ENCODE peak calls at places on chromosomes 3 and 15, in six cellular contexts. F is stomach, X is cardiac muscle cell, H is Peyer's patch, C is tibial artery, Y is heart left ventricle. D is an unnamed sample.

GRCh38 chr15:73796266-73796939 is 43.3 kb upstream of the INSYN1 start:
- DNase-seq in F (no peak), X (no peak), H (no peak), C (no peak), Y (peak), D (no peak)

GRCh38 chr3:89165636-89166312 is 58.4 kb downstream of the EPHA3 start:
- DNase-seq in F (no peak), X (no peak), H (no peak), C (no peak), Y (no peak), D (no peak)

GRCh38 chr15:65418596-65418995 is 4.2 kb downstream of the IGDCC4 start:
- DNase-seq in F (no peak), X (peak), H (no peak), C (no peak), Y (no peak), D (no peak)

GRCh38 chr15:38430106-38430760 is 23.7 kb upstream of the FAM98B start:
- DNase-seq in F (no peak), X (no peak), H (no peak), C (no peak), Y (no peak), D (no peak)

GRCh38 chr15:48493084-48493762 is 152.3 kb downstream of the FBN1 start:
- DNase-seq in F (no peak), X (no peak), H (no peak), C (no peak), Y (no peak), D (no peak)

GRCh38 chr3:72520690-72521308 is 327.4 kb downstream of the SHQ1 start:
- DNase-seq in F (no peak), X (no peak), H (no peak), C (no peak), Y (no peak), D (no peak)

GRCh38 chr15:55969582-55969981 is 23.8 kb downstream of the NEDD4 start:
- DNase-seq in F (no peak), X (no peak), H (no peak), C (no peak), Y (no peak), D (no peak)

GRCh38 chr3:42486814-42487569 is 15.5 kb upstream of the VIPR1 start:
- DNase-seq in F (no peak), X (no peak), H (no peak), C (no peak), Y (no peak), D (peak)

GRCh38 chr3:72887723-72888545 is at the start of gene GXYLT2:
- DNase-seq in F (peak), X (peak), H (peak), C (peak), Y (peak), D (no peak)

GRCh38 chr3:17891139-17891850 is 148.9 kb upstream of the TBC1D5 start:
- DNase-seq in F (no peak), X (no peak), H (no peak), C (no peak), Y (no peak), D (no peak)

GRCh38 chr3:40043444-40043755 is 234.0 kb downstream of the MYRIP start:
- DNase-seq in F (no peak), X (no peak), H (no peak), C (no peak), Y (no peak), D (no peak)

GRCh38 chr3:142213298-142213697 is 12.1 kb downstream of the GK5 start:
- DNase-seq in F (peak), X (no peak), H (no peak), C (no peak), Y (no peak), D (no peak)

GRCh38 chr3:52452126-52452525 is 1.7 kb downstream of the TNNC1 start:
- DNase-seq in F (no peak), X (no peak), H (no peak), C (no peak), Y (no peak), D (no peak)

GRCh38 chr3:52450489-52451236 is 3.2 kb downstream of the TNNC1 start:
- DNase-seq in F (no peak), X (no peak), H (no peak), C (no peak), Y (no peak), D (no peak)

GRCh38 chr3:52453496-52454234 is at the start of gene TNNC1:
- DNase-seq in F (peak), X (peak), H (no peak), C (no peak), Y (peak), D (no peak)

GRCh38 chr3:52452570-52453221 is 1.1 kb downstream of the TNNC1 start:
- DNase-seq in F (no peak), X (peak), H (no peak), C (no peak), Y (peak), D (no peak)

GRCh38 chr3:52451237-52452083 is 2.4 kb downstream of the TNNC1 start:
- DNase-seq in F (no peak), X (no peak), H (no peak), C (no peak), Y (peak), D (no peak)
- TF ChIP-seq CTCF in F (no peak), X (no peak), H (no peak), C (no peak), Y (peak), D (no peak)

GRCh38 chr3:100407977-100408532 is 6.7 kb downstream of the LNP1 start:
- DNase-seq in F (no peak), X (no peak), H (no peak), C (no peak), Y (no peak), D (no peak)
- H3K4me3 ChIP-seq in F (no peak), X (no peak), H (no peak), C (no peak), Y (no peak), D (no peak)

GRCh38 chr15:58517252-58517681 is 85.5 kb downstream of the LIPC start:
- DNase-seq in F (no peak), X (peak), H (no peak), C (no peak), Y (no peak), D (no peak)
- TF ChIP-seq CTCF in F (no peak), X (no peak), H (no peak), C (no peak), Y (no peak), D (no peak)

DNA sequence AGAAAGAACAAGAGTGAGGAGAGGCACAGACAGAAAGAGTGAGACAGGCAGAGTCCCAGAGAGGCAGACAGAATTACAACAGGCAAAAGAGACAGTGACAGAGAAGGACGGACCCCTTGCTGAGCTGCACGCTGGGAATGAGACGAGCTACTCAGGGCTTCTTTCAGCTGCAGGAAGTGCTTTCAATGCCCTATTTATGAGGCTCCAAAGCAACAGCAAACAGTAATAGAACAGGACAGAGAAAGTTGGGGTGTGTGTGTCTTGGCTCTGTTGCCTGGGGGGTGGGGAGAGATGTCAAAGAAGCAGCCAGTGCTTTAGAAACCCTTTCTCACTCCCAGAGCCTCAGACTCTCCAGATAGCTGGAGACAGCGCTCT is 502 bp upstream of the TIMP4 start:
- DNase-seq in F (no peak), X (no peak), H (no peak), C (no peak), Y (no peak), D (no peak)
- H3K4me3 ChIP-seq in F (peak), X (no peak), H (no peak), C (peak), Y (peak), D (peak)

GRCh38 chr3:187720337-187720670 is 17.9 kb upstream of the RTP2 start:
- DNase-seq in F (no peak), X (no peak), H (no peak), C (no peak), Y (no peak), D (no peak)

GRCh38 chr3:187721055-187721454 is 18.7 kb upstream of the RTP2 start:
- DNase-seq in F (no peak), X (no peak), H (no peak), C (no peak), Y (no peak), D (no peak)

GRCh38 chr3:187719628-187720336 is 17.4 kb upstream of the RTP2 start:
- DNase-seq in F (no peak), X (no peak), H (no peak), C (no peak), Y (no peak), D (no peak)

GRCh38 chr3:187717572-187717971 is 15.2 kb upstream of the RTP2 start:
- DNase-seq in F (no peak), X (no peak), H (no peak), C (no peak), Y (no peak), D (no peak)

DNA sequence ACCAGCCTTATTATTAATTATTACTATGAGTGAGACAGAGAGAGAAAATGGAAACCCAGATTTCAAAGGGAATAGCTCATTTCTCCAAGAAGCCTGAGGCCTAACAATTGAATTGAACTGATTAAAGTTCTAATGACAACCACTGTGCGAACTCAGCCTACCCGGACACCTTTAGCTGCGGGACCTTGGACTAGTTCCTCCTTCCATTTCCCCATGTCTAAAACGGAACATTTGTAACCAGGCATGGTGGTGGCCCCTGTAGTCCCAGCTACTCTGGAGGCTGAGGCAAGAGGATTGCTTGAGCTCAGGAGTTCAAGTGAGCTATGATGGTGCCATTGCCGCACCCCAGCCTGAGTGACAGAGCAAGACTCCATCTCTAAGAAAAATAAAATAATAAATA is 16.4 kb upstream of the RTP2 start:
- DNase-seq in F (no peak), X (no peak), H (no peak), C (no peak), Y (no peak), D (no peak)
- TF ChIP-seq CTCF in F (no peak), X (no peak), H (no peak), C (no peak), Y (no peak), D (no peak)

GRCh38 chr3:143848707-143849106 is 439 bp upstream of the SLC9A9 start:
- DNase-seq in F (no peak), X (no peak), H (no peak), C (no peak), Y (no peak), D (no peak)

GRCh38 chr3:143849854-143850549 is 1.7 kb upstream of the SLC9A9 start:
- DNase-seq in F (no peak), X (no peak), H (no peak), C (no peak), Y (no peak), D (no peak)

GRCh38 chr3:143847787-143848631 is at the start of gene SLC9A9:
- DNase-seq in F (peak), X (peak), H (peak), C (peak), Y (peak), D (no peak)

GRCh38 chr3:143850877-143851276 is 2.6 kb upstream of the SLC9A9 start:
- DNase-seq in F (no peak), X (no peak), H (no peak), C (no peak), Y (no peak), D (no peak)

DNA sequence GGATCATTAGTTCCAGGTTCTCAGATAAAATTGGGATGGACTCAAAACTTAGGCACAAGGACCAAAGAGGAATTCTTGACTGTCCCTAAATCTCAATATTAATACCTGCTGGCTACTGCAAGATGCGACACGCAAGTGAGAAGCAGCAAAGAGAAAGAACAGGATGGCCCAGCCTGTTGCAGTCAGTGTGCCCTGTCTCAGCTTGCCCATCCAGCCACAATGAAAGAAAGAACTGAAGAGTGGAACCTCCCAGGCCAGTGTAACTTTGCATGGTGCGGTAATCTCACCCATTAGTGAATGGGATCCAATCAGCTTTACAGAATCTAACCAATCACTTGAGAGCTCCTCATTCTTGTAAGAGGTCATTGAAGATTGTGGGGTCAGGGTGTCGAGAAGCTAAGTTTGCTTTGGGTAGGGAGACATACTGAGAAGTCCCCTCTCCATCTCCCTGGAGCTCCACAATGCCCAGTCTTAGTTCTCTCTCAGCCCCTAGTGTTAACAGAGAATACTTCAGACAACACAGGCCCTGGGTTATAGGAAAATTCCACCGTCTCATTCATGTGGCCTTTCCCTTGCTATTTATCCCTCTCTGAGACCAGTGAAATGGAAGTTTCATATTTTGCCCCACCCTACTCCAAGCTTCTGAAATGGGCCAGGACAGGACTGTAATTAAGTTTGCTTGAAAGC is 3.2 kb upstream of the SLC9A9 start:
- DNase-seq in F (no peak), X (no peak), H (no peak), C (no peak), Y (no peak), D (no peak)
- H3K4me3 ChIP-seq in F (no peak), X (no peak), H (no peak), C (no peak), Y (no peak), D (no peak)

DNA sequence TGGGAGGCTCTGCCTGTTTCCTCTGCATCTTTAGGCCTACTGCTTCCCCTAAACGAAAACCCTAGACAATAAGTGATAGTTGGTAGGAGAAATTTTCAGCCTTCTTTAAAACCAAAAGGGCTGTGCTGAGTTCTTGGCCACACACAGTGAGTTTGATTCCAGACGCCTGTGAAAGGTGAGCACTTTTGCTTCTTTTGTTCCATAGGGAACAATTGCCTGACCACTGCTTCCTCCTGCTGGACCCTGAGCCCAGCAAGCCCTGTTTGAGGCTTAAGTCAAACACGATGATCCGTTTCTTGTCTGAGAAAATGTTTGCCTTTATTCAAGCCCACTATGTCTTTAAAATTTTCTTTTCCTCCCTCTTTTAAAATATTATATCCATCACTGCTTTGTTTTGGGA is 493.9 kb downstream of the ZIC1 start:
- DNase-seq in F (no peak), X (peak), H (no peak), C (no peak), Y (no peak), D (no peak)
- TF ChIP-seq CTCF in F (no peak), X (no peak), H (no peak), C (no peak), Y (no peak), D (no peak)

GRCh38 chr3:50648297-50648696 is 26.4 kb upstream of the DOCK3 start:
- DNase-seq in F (no peak), X (no peak), H (no peak), C (no peak), Y (no peak), D (no peak)
- H3K4me3 ChIP-seq in F (no peak), X (no peak), H (no peak), C (no peak), Y (no peak), D (no peak)

GRCh38 chr15:60297047-60297446 is 100.7 kb downstream of the ANXA2 start:
- DNase-seq in F (no peak), X (no peak), H (no peak), C (no peak), Y (no peak), D (no peak)

GRCh38 chr15:60301024-60301423 is 96.8 kb downstream of the ANXA2 start:
- DNase-seq in F (no peak), X (no peak), H (no peak), C (no peak), Y (no peak), D (no peak)

GRCh38 chr15:60299452-60300047 is 98.2 kb downstream of the ANXA2 start:
- DNase-seq in F (peak), X (no peak), H (no peak), C (no peak), Y (peak), D (no peak)
- TF ChIP-seq CTCF in F (no peak), X (peak), H (peak), C (no peak), Y (no peak), D (no peak)